ENCODE peak calls at places on chromosomes 6 and 20, in eight cellular contexts. Z is ovary, B is IMR-90, I is lung, G is tibial artery, O is transverse colon, C is left ventricle myocardium inferior, H is tibial nerve. T is an unnamed sample.

GRCh38 chr6:135304883-135305282 is 123.8 kb downstream of the MYB start:
- DNase-seq in Z (no peak), B (no peak), I (no peak), G (no peak), O (no peak), C (no peak), H (no peak), T (no peak)

GRCh38 chr20:62980970-62981369 is 25.8 kb downstream of the BHLHE23 start:
- DNase-seq in Z (no peak), B (no peak), I (no peak), G (no peak), O (no peak), C (no peak), H (no peak), T (no peak)

GRCh38 chr6:4957521-4958231 is 46.2 kb downstream of the RPP40 start:
- DNase-seq in Z (no peak), B (no peak), I (no peak), G (no peak), O (no peak), C (no peak), H (no peak), T (no peak)

GRCh38 chr6:73585566-73586415 is 65.0 kb upstream of the EEF1A1 start:
- DNase-seq in Z (no peak), B (peak; percentile 85), I (peak; percentile 45), G (no peak), O (peak; percentile 47), C (no peak), H (peak; percentile 69), T (peak; percentile 77)

GRCh38 chr20:25389381-25389857 is 1.2 kb downstream of the ABHD12 start:
- DNase-seq in Z (no peak), B (peak; percentile 57), I (peak; percentile 29), G (no peak), O (no peak), C (no peak), H (no peak), T (no peak)

GRCh38 chr6:122645256-122645655 is 35.1 kb downstream of the PKIB start:
- DNase-seq in Z (no peak), B (no peak), I (no peak), G (no peak), O (no peak), C (no peak), H (no peak), T (no peak)

GRCh38 chr6:88823998-88824397 is 139.4 kb downstream of the RNGTT start:
- DNase-seq in Z (no peak), B (peak; percentile 77), I (no peak), G (no peak), O (no peak), C (no peak), H (no peak), T (no peak)

GRCh38 chr6:2775003-2775402 is 9.8 kb downstream of the WRNIP1 start:
- DNase-seq in Z (no peak), B (no peak), I (no peak), G (no peak), O (no peak), C (no peak), H (no peak), T (no peak)

GRCh38 chr20:62051901-62052255 is 13.8 kb downstream of the TAF4 start:
- DNase-seq in Z (no peak), B (no peak), I (no peak), G (no peak), O (no peak), C (no peak), H (no peak), T (no peak)

GRCh38 chr6:5905431-5906339 is 101.0 kb downstream of the NRN1 start:
- DNase-seq in Z (no peak), B (peak; percentile 81), I (peak; percentile 42), G (peak; percentile 96), O (peak; percentile 59), C (peak; percentile 80), H (peak; percentile 77), T (peak; percentile 71)

GRCh38 chr20:23409800-23410199 is 11.5 kb downstream of the NAPB start:
- DNase-seq in Z (no peak), B (no peak), I (no peak), G (no peak), O (no peak), C (no peak), H (no peak), T (no peak)

GRCh38 chr6:154510144-154510905 is at the start of gene CNKSR3:
- DNase-seq in Z (peak; percentile 93), B (peak; percentile 95), I (peak; percentile 90), G (peak; percentile 92), O (peak; percentile 81), C (peak; percentile 84), H (peak; percentile 73), T (peak; percentile 87)

DNA sequence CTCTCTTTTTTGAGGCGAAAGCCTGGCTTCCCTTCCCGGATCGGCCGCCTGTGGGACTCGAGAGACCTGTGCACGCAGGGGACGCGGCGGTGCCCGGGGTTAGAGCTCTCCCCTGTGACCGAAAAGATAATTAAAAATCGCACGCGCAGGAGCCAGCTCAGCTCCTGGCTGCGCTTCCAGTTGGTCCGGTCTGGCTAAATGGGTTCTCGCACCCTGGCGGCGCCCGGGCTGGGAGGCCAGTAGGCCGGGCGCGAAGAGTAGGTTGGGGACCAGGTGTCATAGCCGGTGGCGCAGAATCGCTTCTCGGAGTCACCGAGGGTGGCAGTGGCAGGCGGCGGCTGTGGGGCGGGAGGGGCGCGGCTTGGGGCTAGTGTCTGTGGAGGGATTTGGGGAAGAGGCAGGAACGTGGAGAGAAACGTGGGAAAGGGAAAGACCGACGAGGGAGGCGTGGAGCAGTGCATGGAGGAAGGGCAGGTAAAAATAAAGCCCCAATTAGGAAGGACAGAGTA is 41.9 kb upstream of the SUPT3H start:
- DNase-seq in Z (peak; percentile 30), B (no peak), I (peak; percentile 63), G (peak; percentile 76), O (peak; percentile 72), C (peak; percentile 50), H (peak; percentile 30), T (peak; percentile 63)
- TF ChIP-seq CTCF in Z (no peak), B (peak; percentile 28), I (no peak), G (no peak), O (peak; percentile 30), C (peak; percentile 47), H (no peak), T (no peak)

DNA sequence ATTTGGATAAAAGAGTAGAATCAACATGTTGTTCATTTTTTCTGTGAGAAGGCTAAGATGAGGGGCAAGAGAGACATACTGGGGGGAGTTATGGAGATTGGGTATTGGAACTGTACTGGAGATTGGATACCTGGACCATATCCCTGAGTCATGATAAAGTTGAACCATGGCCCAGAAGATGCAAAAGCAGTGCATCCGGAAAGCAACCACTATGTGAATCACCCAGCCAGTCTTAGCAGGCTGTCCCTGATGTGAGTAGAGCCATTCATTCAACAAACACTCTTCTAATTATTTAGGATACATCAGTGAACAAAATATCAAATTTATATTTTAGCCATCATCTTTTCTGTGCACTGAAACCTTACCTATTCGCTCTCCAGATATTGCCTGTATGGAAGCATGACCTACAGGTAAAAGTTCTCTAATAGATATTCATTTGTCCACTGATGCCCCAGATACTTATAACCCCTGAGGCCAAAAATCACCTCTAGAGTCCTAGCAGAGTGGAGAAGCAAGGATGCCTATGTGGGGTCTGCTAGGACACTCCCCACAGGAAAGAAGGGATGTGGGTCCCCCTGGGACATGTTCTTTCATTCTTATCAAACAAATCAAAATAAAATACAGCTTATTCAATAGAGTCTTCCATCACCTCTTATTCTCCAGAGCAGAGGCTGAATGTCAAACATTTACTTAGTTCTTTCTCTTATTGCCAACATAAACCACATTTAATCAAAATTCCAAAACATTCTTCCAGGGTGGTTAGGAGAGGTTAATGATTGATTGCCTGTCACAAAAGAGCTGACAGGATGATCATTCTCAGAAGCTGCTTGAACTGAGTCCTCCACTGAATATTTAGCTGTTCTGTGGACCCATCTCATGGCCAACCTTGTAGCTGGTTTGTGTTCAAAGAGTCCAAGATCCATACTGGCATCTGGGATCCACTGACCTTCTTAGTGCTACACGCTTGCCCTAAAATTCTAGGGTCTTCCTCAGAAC is 37.0 kb upstream of the PKHD1 start:
- DNase-seq in Z (no peak), B (no peak), I (no peak), G (no peak), O (no peak), C (no peak), H (no peak), T (no peak)
- H3K4me3 ChIP-seq in Z (no peak overlapping the region), B (no peak overlapping the region), I (no peak overlapping the region), G (no peak overlapping the region), O (no peak overlapping the region), C (no peak overlapping the region), H (no peak overlapping the region), T (no peak overlapping the region)

GRCh38 chr6:108651781-108652227 is 91.1 kb downstream of the FOXO3 start:
- DNase-seq in Z (no peak), B (peak; percentile 92), I (no peak), G (peak; percentile 89), O (no peak), C (peak; percentile 36), H (no peak), T (no peak)

GRCh38 chr6:108653864-108654402 is 93.2 kb downstream of the FOXO3 start:
- DNase-seq in Z (peak; percentile 42), B (peak; percentile 37), I (peak; percentile 49), G (peak; percentile 88), O (no peak), C (peak; percentile 78), H (peak; percentile 74), T (no peak)

GRCh38 chr6:108650781-108651180 is 90.1 kb downstream of the FOXO3 start:
- DNase-seq in Z (no peak), B (peak; percentile 62), I (no peak), G (no peak), O (no peak), C (no peak), H (no peak), T (no peak)

GRCh38 chr6:108651287-108651686 is 90.6 kb downstream of the FOXO3 start:
- DNase-seq in Z (no peak), B (no peak), I (no peak), G (no peak), O (no peak), C (no peak), H (no peak), T (no peak)

GRCh38 chr6:108652375-108652774 is 91.7 kb downstream of the FOXO3 start:
- DNase-seq in Z (no peak), B (no peak), I (no peak), G (no peak), O (no peak), C (no peak), H (no peak), T (no peak)
- H3K4me1 ChIP-seq in Z (peaks cover 38% of the 10 kb centered on the region), B (peaks cover 42% of the 10 kb centered on the region), I (peaks cover 78% of the 10 kb centered on the region), G (no peaks in the 10 kb centered on the region), O (peaks cover 51% of the 10 kb centered on the region), C (peaks cover 100% of the 10 kb centered on the region), H (peaks cover 4% of the 10 kb centered on the region), T (peaks cover 28% of the 10 kb centered on the region)

GRCh38 chr20:22101606-22102005 is 396.1 kb downstream of the PAX1 start:
- DNase-seq in Z (no peak), B (no peak), I (no peak), G (no peak), O (no peak), C (no peak), H (no peak), T (no peak)

DNA sequence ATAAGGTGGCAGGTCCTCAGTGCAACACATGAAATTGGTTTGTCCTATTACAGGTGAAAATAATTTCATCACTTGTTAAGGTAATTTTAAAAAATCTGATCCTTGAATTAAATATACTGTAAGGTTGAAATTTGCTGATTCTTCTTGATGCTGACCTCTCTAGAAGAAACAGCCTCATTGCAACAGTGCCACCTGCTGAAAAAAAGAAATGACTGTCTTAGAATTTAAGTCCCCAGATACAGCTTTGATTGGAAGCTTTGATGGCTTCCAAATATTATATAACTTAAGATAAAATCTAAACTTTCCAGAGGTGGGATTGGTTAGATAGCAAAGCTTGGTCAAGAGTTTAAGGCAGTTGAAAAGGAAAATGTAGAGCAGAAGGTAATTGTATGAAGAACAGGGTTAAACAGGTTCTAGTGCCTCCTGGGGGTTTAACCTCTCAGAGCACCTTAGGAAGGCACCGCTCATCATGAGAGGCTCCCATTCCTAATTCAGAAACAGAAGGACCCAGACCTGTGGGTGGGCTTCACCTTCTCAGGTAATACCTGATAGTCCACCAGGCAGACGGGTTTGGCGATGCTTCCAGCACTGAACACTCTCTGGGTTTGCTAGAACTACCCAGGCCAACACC is 401.0 kb downstream of the PAX1 start:
- DNase-seq in Z (no peak), B (no peak), I (no peak), G (no peak), O (no peak), C (no peak), H (peak; percentile 32), T (no peak)
- TF ChIP-seq CTCF in Z (no peak), B (no peak), I (no peak), G (peak; percentile 47), O (peak; percentile 33), C (peak; percentile 51), H (peak; percentile 38), T (no peak)